ENCODE peak calls at places on chromosomes 5 and 9, in ten cellular contexts. A, W, E, V, O, M, I, S, T and H are unnamed samples.

GRCh38 chr5:56516936-56517521 is 283.9 kb upstream of the ANKRD55 start:
- DNase-seq in A (peak), I (no peak), S (no peak), E (no peak), W (no peak), V (peak), T (no peak), M (no peak), O (no peak), H (no peak)

GRCh38 chr5:55387865-55388264 is 80.1 kb downstream of the MTREX start:
- DNase-seq in T (no peak), E (no peak), A (no peak), S (no peak), W (no peak), V (no peak), I (no peak), M (no peak), O (no peak), H (no peak)

GRCh38 chr5:22023784-22024183 is 829.4 kb downstream of the CDH12 start:
- DNase-seq in A (no peak), O (no peak), M (no peak), T (no peak), V (no peak), I (no peak), S (no peak), W (no peak), E (no peak), H (no peak)

GRCh38 chr5:93746406-93747056 is 5.1 kb upstream of the POU5F2 start:
- DNase-seq in V (peak), I (peak), O (no peak), W (no peak), A (no peak), M (no peak), S (peak), T (no peak), E (no peak), H (no peak)

GRCh38 chr9:130570200-130570599 is 9.2 kb upstream of the FUBP3 start:
- DNase-seq in O (no peak), T (no peak), A (no peak), M (peak), I (peak), S (peak), V (peak), W (no peak), E (no peak), H (no peak)

GRCh38 chr9:135905380-135906282 is 1.7 kb downstream of the CAMSAP1 start:
- DNase-seq in T (no peak), O (no peak), E (no peak), I (no peak), W (peak), V (peak), A (no peak), M (no peak), S (no peak), H (peak)

GRCh38 chr9:110257097-110257955 is 1.0 kb upstream of the TXN start:
- DNase-seq in T (no peak), S (no peak), O (peak), V (no peak), W (no peak), I (peak), A (peak), E (peak), M (no peak), H (no peak)

GRCh38 chr5:113034182-113034773 is 57.7 kb downstream of the DCP2 start:
- DNase-seq in I (peak), E (no peak), T (no peak), W (no peak), M (no peak), S (peak), A (no peak), V (peak), O (no peak), H (no peak)

GRCh38 chr9:21836437-21837161 is 34.2 kb downstream of the MTAP start:
- DNase-seq in O (no peak), I (peak), V (peak), A (no peak), S (peak), W (no peak), E (no peak), M (peak), T (no peak), H (no peak)

GRCh38 chr5:9474241-9475002 is 71.5 kb downstream of the SEMA5A start:
- DNase-seq in W (no peak), O (no peak), M (no peak), A (no peak), E (no peak), V (no peak), S (no peak), T (no peak), I (no peak), H (no peak)

GRCh38 chr5:151420127-151420526 is 27.3 kb upstream of the SLC36A1 start:
- DNase-seq in A (no peak), O (no peak), S (no peak), T (no peak), W (no peak), V (no peak), M (no peak), I (no peak), E (no peak), H (no peak)

GRCh38 chr5:6723122-6723885 is 10.1 kb downstream of the TENT4A start:
- DNase-seq in O (no peak), W (no peak), V (no peak), A (no peak), M (no peak), E (no peak), T (no peak), S (no peak), I (no peak), H (no peak)

GRCh38 chr5:43286623-43287022 is 26.6 kb downstream of the HMGCS1 start:
- DNase-seq in V (no peak), O (no peak), T (no peak), I (no peak), M (no peak), S (no peak), A (no peak), E (no peak), W (no peak), H (no peak)

GRCh38 chr9:4144869-4145268 is 155.0 kb downstream of the GLIS3 start:
- DNase-seq in V (peak), O (no peak), E (no peak), A (no peak), S (no peak), W (no peak), T (no peak), M (no peak), I (no peak), H (no peak)

GRCh38 chr5:138435943-138436342 is 2.9 kb upstream of the REEP2 start:
- DNase-seq in V (no peak), T (no peak), S (no peak), W (no peak), M (no peak), E (no peak), I (no peak), A (no peak), O (no peak), H (no peak)

GRCh38 chr5:157977957-157978505 is 119.1 kb upstream of the CLINT1 start:
- DNase-seq in E (no peak), T (no peak), V (peak), I (no peak), A (no peak), W (no peak), M (no peak), S (no peak), O (no peak), H (no peak)

GRCh38 chr5:75052461-75053285 is at the start of gene GCNT4:
- DNase-seq in I (peak), V (peak), M (no peak), A (peak), E (peak), W (peak), T (no peak), O (peak), S (peak), H (peak)

GRCh38 chr5:126494393-126494792 is 71.2 kb downstream of the GRAMD2B start:
- DNase-seq in V (no peak), E (no peak), M (no peak), A (no peak), S (no peak), O (no peak), W (no peak), I (no peak), T (no peak), H (no peak)

GRCh38 chr5:149217802-149218153 is 53.9 kb upstream of the AFAP1L1 start:
- DNase-seq in V (no peak), I (no peak), O (no peak), T (no peak), E (no peak), M (no peak), W (no peak), S (no peak), A (no peak), H (no peak)

GRCh38 chr5:141421489-141421855 is 621 bp downstream of the PCDHGA11 start:
- DNase-seq in I (peak), M (no peak), S (no peak), O (no peak), W (no peak), T (no peak), E (no peak), V (no peak), A (no peak), H (no peak)